ENCODE peak calls at places on chromosomes 4 and X, in five cellular contexts. C is transverse colon, D is upper lobe of right lung, Z is SJCRH30, Y is GM23248. N is an unnamed sample.

GRCh38 chr4:25441519-25442117 is 64.6 kb downstream of the ANAPC4 start:
- DNase-seq in C (peak; percentile 57), D (peak; percentile 77), Z (peak; percentile 85), Y (peak; percentile 75), N (no peak)

GRCh38 chr4:182694551-182694950 is 222.6 kb downstream of the DCTD start:
- DNase-seq in C (no peak), D (no peak), Z (no peak), Y (no peak), N (no peak)

GRCh38 chr4:179625391-179625790 is 2183.2 kb upstream of the AGA start:
- DNase-seq in C (no peak), D (no peak), Z (peak; percentile 10), Y (peak; percentile 4), N (no peak)

GRCh38 chrX:107849747-107850478 is 24.2 kb downstream of the MID2 start:
- DNase-seq in C (no peak), D (no peak), Z (peak; percentile 4), Y (peak; percentile 31), N (no peak)

GRCh38 chr4:8311096-8312068 is 41.8 kb downstream of the HTRA3 start:
- DNase-seq in C (no peak), D (peak; percentile 46), Z (no peak), Y (no peak), N (no peak)

GRCh38 chr4:6546681-6547447 is 28.1 kb upstream of the MAN2B2 start:
- DNase-seq in C (peak; percentile 10), D (no peak), Z (peak; percentile 82), Y (peak; percentile 80), N (peak; percentile 27)

GRCh38 chr4:12729384-12729783 is 754.8 kb downstream of the RAB28 start:
- DNase-seq in C (no peak), D (no peak), Z (peak; percentile 50), Y (peak; percentile 53), N (no peak)

GRCh38 chr4:118888666-118889312 is at the start of gene SYNPO2:
- DNase-seq in C (peak; percentile 72), D (peak; percentile 75), Z (peak; percentile 62), Y (peak; percentile 95), N (no peak)

GRCh38 chr4:136524039-136524438 is 1008.3 kb downstream of the PCDH18 start:
- DNase-seq in C (no peak), D (no peak), Z (no peak), Y (no peak), N (no peak)

GRCh38 chr4:163070023-163070422 is 96.7 kb downstream of the NAF1 start:
- DNase-seq in C (no peak), D (no peak), Z (no peak), Y (no peak), N (no peak)

GRCh38 chrX:54063361-54063760 is 19.1 kb upstream of the PHF8 start:
- DNase-seq in C (no peak), D (no peak), Z (no peak), Y (peak; percentile 6), N (no peak)

GRCh38 chr4:150065740-150066139 is 12.5 kb upstream of the DCLK2 start:
- DNase-seq in C (no peak), D (no peak), Z (no peak), Y (no peak), N (no peak)

GRCh38 chr4:80926446-80926845 is 104.1 kb upstream of the BMP3 start:
- DNase-seq in C (no peak), D (no peak), Z (no peak), Y (peak; percentile 24), N (no peak)

GRCh38 chr4:76744253-76744921 is 153.6 kb downstream of the SOWAHB start:
- DNase-seq in C (no peak), D (no peak), Z (peak; percentile 53), Y (peak; percentile 78), N (no peak)

GRCh38 chr4:38034986-38035882 is 75.0 kb downstream of the PTTG2 start:
- DNase-seq in C (no peak), D (no peak), Z (peak; percentile 80), Y (peak; percentile 76), N (peak; percentile 25)

GRCh38 chr4:15690020-15690809 is 8.6 kb downstream of the FAM200B start:
- DNase-seq in C (no peak), D (no peak), Z (peak; percentile 76), Y (peak; percentile 92), N (no peak)

GRCh38 chrX:22634081-22634480 is 361.4 kb downstream of the CBLL2 start:
- DNase-seq in C (no peak), D (no peak), Z (no peak), Y (peak; percentile 91), N (no peak)

DNA sequence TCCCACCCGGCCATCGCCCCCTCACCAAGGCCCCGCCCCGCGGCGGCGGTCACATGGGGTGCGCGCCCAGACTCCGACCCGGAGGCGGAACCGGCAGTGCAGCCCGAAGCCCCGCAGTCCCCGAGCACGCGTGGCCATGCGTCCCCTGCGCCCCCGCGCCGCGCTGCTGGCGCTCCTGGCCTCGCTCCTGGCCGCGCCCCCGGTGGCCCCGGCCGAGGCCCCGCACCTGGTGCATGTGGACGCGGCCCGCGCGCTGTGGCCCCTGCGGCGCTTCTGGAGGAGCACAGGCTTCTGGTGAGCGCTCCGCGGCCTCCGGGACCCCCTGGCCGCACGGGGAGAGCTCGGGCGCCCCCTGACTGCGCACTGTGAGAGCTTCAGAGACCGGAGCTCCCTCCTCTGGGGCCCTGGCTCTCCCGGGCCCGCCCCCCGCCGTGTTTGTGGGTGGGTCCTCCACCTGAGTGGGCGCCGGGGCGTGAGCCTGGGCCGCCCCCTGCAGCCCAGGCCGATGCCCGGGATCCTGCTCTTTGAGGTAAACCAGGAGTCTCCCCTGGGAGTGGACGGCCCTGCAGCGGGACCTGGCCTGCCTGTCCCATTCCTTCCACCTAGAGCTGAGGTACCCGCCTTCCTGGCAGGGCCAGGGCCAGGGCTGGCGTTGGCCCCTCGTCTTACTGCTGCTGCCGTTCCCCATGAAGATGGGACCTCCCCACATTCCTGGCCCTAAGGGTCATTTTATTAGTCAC is at the start of gene IDUA:
- DNase-seq in C (peak; percentile 90), D (peak; percentile 95), Z (peak; percentile 87), Y (peak; percentile 90), N (no peak)
- H3K4me3 ChIP-seq in C (peak within 1 kb of the TSS; percentile 47), D (peak within 1 kb of the TSS; percentile 69), Z (peak within 1 kb of the TSS; percentile 60), Y (peak within 1 kb of the TSS; percentile 79), N (peak within 1 kb of the TSS; percentile 53)

GRCh38 chr4:185504098-185505047 is 30.9 kb downstream of the PDLIM3 start:
- DNase-seq in C (peak; percentile 82), D (peak; percentile 71), Z (no peak), Y (peak; percentile 48), N (no peak)
- H3K4me3 ChIP-seq in C (no peak overlapping the region), D (no peak overlapping the region), Z (no peak overlapping the region), Y (peak overlapping the region; percentile 66), N (no peak overlapping the region)

GRCh38 chr4:153074501-153075255 is 129.6 kb upstream of the TRIM2 start:
- DNase-seq in C (no peak), D (no peak), Z (no peak), Y (no peak), N (no peak)
- H3K4me3 ChIP-seq in C (no peak overlapping the region), D (no peak overlapping the region), Z (no peak overlapping the region), Y (no peak overlapping the region), N (no peak overlapping the region)

DNA sequence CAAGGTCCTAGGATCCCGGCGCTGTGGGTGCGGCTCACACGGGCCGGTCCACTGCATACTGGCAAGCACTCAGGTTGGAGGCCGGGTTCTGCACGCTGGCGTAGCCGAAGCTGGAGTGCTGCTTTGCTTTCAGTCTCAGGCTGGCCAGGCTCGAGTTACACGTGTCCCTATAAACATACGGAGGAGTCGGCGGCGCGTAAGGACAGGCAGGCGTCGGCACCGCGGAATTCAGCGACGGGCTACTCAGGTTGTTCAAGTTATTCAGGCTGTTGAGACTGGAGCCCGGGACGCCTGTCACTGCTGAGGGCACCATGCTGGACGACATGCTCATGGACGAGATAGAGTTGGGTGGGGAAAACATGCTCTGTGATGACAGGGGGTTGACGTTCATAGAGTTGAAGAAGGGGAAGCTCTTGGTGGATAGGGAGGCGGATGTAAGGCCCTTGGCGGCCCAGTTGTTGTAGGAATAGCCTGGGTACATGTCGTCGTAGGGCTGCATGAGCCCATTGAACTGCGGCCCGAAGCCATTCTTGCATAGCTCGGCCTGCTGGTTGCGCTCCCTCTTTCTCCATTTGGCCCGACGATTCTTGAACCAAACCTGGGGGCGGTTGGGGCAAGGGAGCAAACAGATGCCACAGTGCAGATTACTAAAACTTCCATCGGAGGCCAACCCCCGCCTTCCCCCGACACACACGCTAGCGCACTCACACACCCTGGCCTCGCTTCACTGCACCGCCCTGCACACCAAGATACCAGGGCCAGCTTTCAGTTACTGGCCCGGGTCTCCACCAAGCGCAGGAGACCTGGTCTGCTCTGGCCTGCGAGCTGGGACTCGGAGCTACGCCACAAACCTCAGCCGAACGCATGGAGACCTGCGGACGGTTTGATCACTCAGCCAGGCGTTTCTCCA is 4.5 kb downstream of the PITX2 start:
- DNase-seq in C (peak; percentile 16), D (no peak), Z (peak; percentile 71), Y (no peak), N (no peak)
- H3K4me3 ChIP-seq in C (no peak overlapping the region), D (no peak overlapping the region), Z (peak overlapping the region; percentile 95), Y (no peak overlapping the region), N (no peak overlapping the region)

DNA sequence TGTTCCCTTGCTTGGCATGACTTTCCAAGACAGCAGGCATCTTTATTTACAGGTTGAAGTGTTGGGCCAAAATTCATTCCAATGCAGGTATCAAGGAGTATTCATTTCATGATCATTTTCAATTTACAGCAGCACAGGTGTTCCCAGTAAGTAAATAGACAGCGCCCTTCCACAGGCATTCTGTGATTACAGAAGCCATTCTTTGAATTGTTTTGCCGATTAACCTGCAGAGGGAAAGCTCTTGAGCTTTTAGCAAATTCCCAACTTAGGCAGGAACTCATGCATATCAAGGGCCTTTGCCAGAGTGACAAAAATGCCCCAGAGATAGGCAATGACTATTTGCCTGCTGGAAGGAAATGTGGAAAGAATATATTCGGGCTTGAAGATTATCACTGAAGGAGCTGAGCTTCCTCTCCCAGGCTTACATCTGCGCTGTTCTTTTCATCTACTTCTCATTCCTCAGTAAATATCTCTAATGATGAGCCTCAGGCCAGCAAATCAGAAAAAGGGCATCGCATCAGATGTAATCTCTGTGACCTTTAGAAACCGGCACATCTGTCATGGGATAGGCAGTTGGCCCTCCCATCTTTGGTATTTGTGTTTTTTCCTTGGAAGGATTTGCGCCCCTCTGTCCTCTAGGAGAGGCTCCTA is 6.7 kb downstream of the TXK start:
- DNase-seq in C (no peak), D (no peak), Z (no peak), Y (no peak), N (no peak)
- H3K4me3 ChIP-seq in C (no peak overlapping the region), D (peak overlapping the region; percentile 27), Z (peak overlapping the region; percentile 32), Y (peak overlapping the region; percentile 30), N (no peak overlapping the region)